ENCODE peak calls at places on chromosomes 6 and 20, in nine cellular contexts. X is HFF-Myc; K is H7; M is occipital lobe; W is lung; Y is SW 1271; T is brain microvascular endothelial cell; V is effector CD8-positive, alpha-beta T cell; H is heart left ventricle. C is an unnamed sample.

GRCh38 chr6:154721460-154721859 is 11.8 kb upstream of the SCAF8 start:
- DNase-seq in H (no peak), V (no peak), T (peak), Y (no peak), K (no peak), M (no peak), W (no peak), X (no peak), C (peak)

GRCh38 chr20:11777861-11778570 is 139.7 kb upstream of the BTBD3 start:
- DNase-seq in M (no peak), H (no peak), W (no peak), K (no peak), Y (peak), V (no peak), T (peak), X (no peak), C (no peak)

GRCh38 chr20:610130-611046 is at the start of gene TCF15:
- DNase-seq in Y (peak), W (no peak), K (peak), M (no peak), H (peak), X (no peak), V (no peak), T (peak), C (no peak)

GRCh38 chr6:144898741-144899140 is 613.6 kb downstream of the UTRN start:
- DNase-seq in X (no peak), W (no peak), H (no peak), Y (no peak), K (no peak), V (no peak), M (no peak), T (no peak), C (no peak)

GRCh38 chr6:143634486-143634885 is 43.3 kb upstream of the PHACTR2 start:
- DNase-seq in X (no peak), V (no peak), W (no peak), H (no peak), Y (peak), T (no peak), K (no peak), M (no peak), C (no peak)

GRCh38 chr6:106446287-106446885 is 85.9 kb downstream of the CRYBG1 start:
- DNase-seq in K (no peak), V (no peak), T (no peak), Y (peak), M (no peak), W (no peak), X (no peak), H (no peak), C (peak)

GRCh38 chr6:9766240-9766915 is 648.5 kb downstream of the TFAP2A start:
- DNase-seq in Y (peak), K (no peak), V (no peak), M (no peak), X (peak), W (no peak), H (no peak), T (peak), C (peak)

GRCh38 chr6:44116643-44117382 is 10.4 kb downstream of the MRPL14 start:
- DNase-seq in Y (peak), K (no peak), W (no peak), X (no peak), H (no peak), T (peak), V (no peak), M (no peak), C (peak)

GRCh38 chr6:111210074-111210729 is 122.9 kb downstream of the SLC16A10 start:
- DNase-seq in V (no peak), T (peak), H (no peak), W (no peak), Y (peak), X (peak), K (peak), M (no peak), C (peak)

GRCh38 chr6:2938632-2939083 is 32.7 kb downstream of the SERPINB6 start:
- DNase-seq in V (no peak), H (no peak), K (peak), T (no peak), Y (peak), M (no peak), X (no peak), W (no peak), C (no peak)

GRCh38 chr20:17610566-17611289 is 40.9 kb downstream of the DSTN start:
- DNase-seq in K (no peak), X (no peak), M (no peak), W (no peak), Y (no peak), V (no peak), H (no peak), T (peak), C (no peak)

GRCh38 chr20:5586720-5587119 is 163.5 kb upstream of the SHLD1 start:
- DNase-seq in X (no peak), K (no peak), Y (no peak), H (no peak), W (no peak), T (no peak), M (no peak), V (no peak), C (no peak)

GRCh38 chr6:26660096-26660425 is 515 bp upstream of the ZNF322 start:
- DNase-seq in V (no peak), M (no peak), W (no peak), H (no peak), Y (no peak), T (peak), K (no peak), X (no peak), C (no peak)

GRCh38 chr6:11616200-11616611 is 78.7 kb downstream of the TMEM170B start:
- DNase-seq in X (no peak), K (no peak), M (no peak), Y (no peak), H (no peak), W (no peak), V (no peak), T (peak), C (peak)

GRCh38 chr6:137931849-137932465 is 64.9 kb downstream of the TNFAIP3 start:
- DNase-seq in W (no peak), V (no peak), K (no peak), X (no peak), M (no peak), T (no peak), H (no peak), Y (no peak), C (no peak)

GRCh38 chr20:16490696-16491095 is 82.6 kb downstream of the KIF16B start:
- DNase-seq in K (no peak), V (no peak), Y (no peak), W (no peak), M (no peak), H (no peak), X (no peak), T (no peak), C (no peak)

GRCh38 chr20:62143976-62144825 is 632 bp downstream of the SS18L1 start:
- DNase-seq in K (peak), V (peak), T (no peak), H (peak), W (peak), X (no peak), M (no peak), Y (peak), C (no peak)

GRCh38 chr20:40562031-40562430 is 127.0 kb downstream of the MAFB start:
- DNase-seq in M (no peak), V (no peak), K (peak), H (no peak), Y (no peak), X (no peak), T (peak), W (peak), C (no peak)